ENCODE peak calls at places on chromosome 1, in seven cellular contexts. S is GM23248; M is NCI-H2171 treated with DMSO at 0.1 percent for 48 hours; C is astrocyte of the spinal cord; F is AG09319; W is Daoy; Z is stimulated activated CD4-positive, alpha-beta T cell treated with anti-CD3 and anti-CD28 coated beads, TNF-alpha, amount 100 ng/mL, for 1 hour. J is an unnamed sample.

GRCh38 chr1:97500696-97501297 is 420.0 kb downstream of the DPYD start:
- DNase-seq in S (peak), M (no peak), C (no peak), F (no peak), W (no peak), Z (no peak), J (no peak)

GRCh38 chr1:36365310-36365895 is 20.3 kb downstream of the STK40 start:
- DNase-seq in S (peak), M (peak), C (no peak), F (no peak), W (no peak), Z (no peak), J (no peak)

GRCh38 chr1:38009841-38010180 is 2.7 kb upstream of the UTP11 start:
- DNase-seq in S (no peak), M (no peak), C (no peak), F (no peak), W (no peak), Z (no peak), J (no peak)

GRCh38 chr1:178037510-178038253 is 56.2 kb upstream of the RASAL2 start:
- DNase-seq in S (peak), M (no peak), C (peak), F (peak), W (peak), Z (no peak), J (peak)

GRCh38 chr1:151839457-151840409 is at the start of gene C2CD4D:
- DNase-seq in S (no peak), M (peak), C (no peak), F (no peak), W (no peak), Z (peak), J (no peak)

GRCh38 chr1:169511339-169512028 is 25.7 kb upstream of the SLC19A2 start:
- DNase-seq in S (peak), M (no peak), C (peak), F (peak), W (peak), Z (no peak), J (peak)

GRCh38 chr1:3907031-3907534 is 7.0 kb upstream of the C1orf174 start:
- DNase-seq in S (no peak), M (no peak), C (no peak), F (no peak), W (peak), Z (no peak), J (no peak)

GRCh38 chr1:1914101-1914811 is 804 bp upstream of the CALML6 start:
- DNase-seq in S (no peak), M (no peak), C (no peak), F (no peak), W (no peak), Z (no peak), J (no peak)